ENCODE peak calls at places on chromosomes 3 and 15, in four cellular contexts. D is HFFc6, W is astrocyte of the cerebellum, K is fibroblast of lung. P is an unnamed sample.

GRCh38 chr3:9552252-9552999 is 1.2 kb downstream of the LHFPL4 start:
- DNase-seq in D (no peak), W (peak; percentile 32), K (peak; percentile 48), P (peak; percentile 91)

GRCh38 chr3:126128504-126129407 is 44.8 kb upstream of the SLC41A3 start:
- DNase-seq in D (no peak), W (no peak), K (no peak), P (peak; percentile 1)

GRCh38 chr3:54882114-54882833 is 45.6 kb downstream of the LRTM1 start:
- DNase-seq in D (peak; percentile 97), W (peak; percentile 93), K (peak; percentile 93), P (no peak)

GRCh38 chr3:131277836-131278497 is 103.6 kb upstream of the NUDT16 start:
- DNase-seq in D (peak; percentile 26), W (peak; percentile 51), K (peak; percentile 4), P (no peak)

GRCh38 chr3:24375947-24376384 is 118.7 kb downstream of the THRB start:
- DNase-seq in D (no peak), W (no peak), K (peak; percentile 9), P (no peak)

GRCh38 chr3:134615743-134616142 is 35.1 kb downstream of the KY start:
- DNase-seq in D (no peak), W (no peak), K (no peak), P (no peak)

GRCh38 chr3:177379045-177379444 is 181.8 kb upstream of the TBL1XR1 start:
- DNase-seq in D (no peak), W (no peak), K (no peak), P (no peak)

GRCh38 chr3:135944831-135945230 is 20.7 kb upstream of the PPP2R3A start:
- DNase-seq in D (no peak), W (no peak), K (no peak), P (no peak)

GRCh38 chr3:37536033-37536432 is 325.6 kb upstream of the CTDSPL start:
- DNase-seq in D (no peak), W (no peak), K (no peak), P (no peak)

GRCh38 chr3:126448141-126448892 is 27.4 kb downstream of the ZXDC start:
- DNase-seq in D (no peak), W (no peak), K (no peak), P (no peak)

GRCh38 chr15:99703603-99704443 is 29.4 kb downstream of the LYSMD4 start:
- DNase-seq in D (peak; percentile 88), W (peak; percentile 86), K (peak; percentile 96), P (no peak)

GRCh38 chr3:184241447-184242296 is 7.1 kb downstream of the ALG3 start:
- DNase-seq in D (peak; percentile 4), W (no peak), K (peak; percentile 30), P (peak; percentile 28)

GRCh38 chr15:40793216-40793989 is 13.5 kb upstream of the ZFYVE19 start:
- DNase-seq in D (peak; percentile 88), W (peak; percentile 88), K (peak; percentile 91), P (no peak)

GRCh38 chr3:8482960-8483665 is 18.5 kb upstream of the LMCD1 start:
- DNase-seq in D (peak; percentile 94), W (peak; percentile 93), K (peak; percentile 95), P (no peak)

GRCh38 chr15:99707481-99708270 is 25.6 kb downstream of the LYSMD4 start:
- DNase-seq in D (peak; percentile 73), W (no peak), K (peak; percentile 39), P (no peak)

GRCh38 chr3:57691411-57692133 is 1.3 kb downstream of the DENND6A start:
- DNase-seq in D (no peak), W (no peak), K (peak; percentile 27), P (no peak)

GRCh38 chr3:73352841-73353493 is 271.8 kb downstream of the PDZRN3 start:
- DNase-seq in D (no peak), W (no peak), K (no peak), P (no peak)

GRCh38 chr3:62567097-62568021 is 194.0 kb upstream of the FEZF2 start:
- DNase-seq in D (peak; percentile 44), W (peak; percentile 68), K (peak; percentile 93), P (no peak)

GRCh38 chr3:78887029-78887428 is 880.8 kb downstream of the ROBO1 start:
- DNase-seq in D (peak; percentile 25), W (no peak), K (peak; percentile 58), P (no peak)

GRCh38 chr3:172550347-172550943 is 27.2 kb upstream of the TNFSF10 start:
- DNase-seq in D (peak; percentile 83), W (no peak), K (peak; percentile 79), P (no peak)

GRCh38 chr3:2579206-2579605 is 480.5 kb downstream of the CNTN4 start:
- DNase-seq in D (no peak), W (no peak), K (no peak), P (no peak)

GRCh38 chr3:28542351-28542750 is 193.7 kb upstream of the AZI2 start:
- DNase-seq in D (no peak), W (no peak), K (no peak), P (no peak)

GRCh38 chr3:184186184-184186901 is at the start of gene ABCF3:
- DNase-seq in D (peak; percentile 33), W (no peak), K (peak; percentile 64), P (no peak)

GRCh38 chr3:169246158-169246557 is 417.4 kb downstream of the MECOM start:
- DNase-seq in D (no peak), W (no peak), K (no peak), P (no peak)

GRCh38 chr15:61684749-61685467 is 375.3 kb downstream of the VPS13C start:
- DNase-seq in D (no peak), W (no peak), K (no peak), P (no peak)

GRCh38 chr3:194167873-194168272 is 31.9 kb downstream of the HES1 start:
- DNase-seq in D (no peak), W (no peak), K (no peak), P (no peak)

GRCh38 chr15:41896566-41896965 is 2.7 kb upstream of the SPTBN5 start:
- DNase-seq in D (no peak), W (no peak), K (no peak), P (no peak)

GRCh38 chr3:137347132-137347531 is 389.3 kb downstream of the IL20RB start:
- DNase-seq in D (no peak), W (no peak), K (no peak), P (no peak)
- TF ChIP-seq CTCF in D (no peak), W (no peak), K (no peak), P (no peak)

GRCh38 chr15:39717134-39717533 is 65.5 kb downstream of the FSIP1 start:
- DNase-seq in D (no peak), W (no peak), K (no peak), P (no peak)
- TF ChIP-seq CTCF in D (no peak), W (no peak), K (no peak), P (no peak)

GRCh38 chr3:195566797-195567196 is 16.9 kb downstream of the APOD start:
- DNase-seq in D (no peak), W (no peak), K (no peak), P (no peak)
- TF ChIP-seq CTCF in D (no peak), W (no peak), K (no peak), P (no peak)

GRCh38 chr3:192991351-192991750 is 73.7 kb upstream of the MB21D2 start:
- DNase-seq in D (no peak), W (no peak), K (no peak), P (no peak)

GRCh38 chr3:192992346-192992745 is 74.7 kb upstream of the MB21D2 start:
- DNase-seq in D (no peak), W (no peak), K (no peak), P (no peak)

GRCh38 chr3:192993428-192993827 is 75.8 kb upstream of the MB21D2 start:
- DNase-seq in D (no peak), W (no peak), K (no peak), P (no peak)
- TF ChIP-seq CTCF in D (no peak), W (no peak), K (no peak), P (no peak)

GRCh38 chr3:166837535-166837934 is 542.6 kb downstream of the ZBBX start:
- DNase-seq in D (no peak), W (no peak), K (no peak), P (peak; percentile 9)
- TF ChIP-seq CTCF in D (peak; percentile 26), W (peak; percentile 27), K (no peak), P (peak; percentile 54)

GRCh38 chr15:48244923-48245322 is 38.8 kb downstream of the SLC12A1 start:
- DNase-seq in D (no peak), W (no peak), K (no peak), P (no peak)

GRCh38 chr15:48242531-48242930 is 36.4 kb downstream of the SLC12A1 start:
- DNase-seq in D (no peak), W (no peak), K (no peak), P (no peak)

GRCh38 chr15:48242015-48242414 is 35.9 kb downstream of the SLC12A1 start:
- DNase-seq in D (no peak), W (no peak), K (no peak), P (no peak)

DNA sequence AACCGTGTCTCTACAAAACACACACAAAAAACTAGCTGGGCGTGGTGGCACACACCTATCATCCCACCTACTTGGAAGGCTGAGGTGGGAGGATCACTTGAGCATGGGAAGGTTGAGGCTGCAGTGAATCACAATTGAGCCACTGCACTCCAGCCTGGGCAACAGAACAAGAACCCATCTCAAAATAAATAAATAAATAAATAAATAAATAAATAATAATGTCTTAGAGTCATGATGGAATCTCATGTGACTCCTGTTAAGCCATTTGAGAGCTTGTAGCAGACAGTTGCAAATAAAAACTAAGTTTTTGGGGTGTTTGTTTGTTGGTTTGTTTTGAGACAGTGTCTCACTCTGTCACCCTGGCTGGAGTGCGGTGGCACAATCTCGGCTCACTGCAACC is 33.2 kb downstream of the SLC12A1 start:
- DNase-seq in D (no peak), W (no peak), K (no peak), P (no peak)
- TF ChIP-seq CTCF in D (no peak), W (no peak), K (no peak), P (no peak)